ENCODE peak calls at places on chromosomes 4 and X, in six cellular contexts. F is AG04449, Q is suprapubic skin, Z is spleen, G is left ventricle myocardium inferior, K is psoas muscle. S is an unnamed sample.

GRCh38 chr4:147813107-147813773 is 81.4 kb downstream of the ARHGAP10 start:
- DNase-seq in F (no peak), Q (no peak), Z (no peak), G (no peak), K (no peak), S (no peak)

GRCh38 chr4:63787326-63787725 is 621.9 kb downstream of the TECRL start:
- DNase-seq in F (no peak), Q (no peak), Z (no peak), G (no peak), K (no peak), S (no peak)

GRCh38 chrX:41085883-41086626 is 810 bp downstream of the USP9X start:
- DNase-seq in F (no peak), Q (peak; percentile 84), Z (peak; percentile 92), G (peak; percentile 45), K (peak; percentile 55), S (no peak)

GRCh38 chrX:43968347-43968746 is 4.8 kb downstream of the NDP start:
- DNase-seq in F (no peak), Q (no peak), Z (no peak), G (no peak), K (no peak), S (no peak)

GRCh38 chrX:134431894-134432293 is 28.1 kb upstream of the HPRT1 start:
- DNase-seq in F (peak; percentile 5), Q (no peak), Z (no peak), G (no peak), K (no peak), S (peak; percentile 24)

GRCh38 chr4:142377345-142378091 is 468.6 kb downstream of the INPP4B start:
- DNase-seq in F (no peak), Q (no peak), Z (no peak), G (no peak), K (no peak), S (no peak)

GRCh38 chrX:57286507-57287251 is at the start of gene FAAH2:
- DNase-seq in F (no peak), Q (no peak), Z (peak; percentile 66), G (no peak), K (no peak), S (no peak)

GRCh38 chrX:39226307-39226706 is 425.0 kb downstream of the MID1IP1 start:
- DNase-seq in F (no peak), Q (no peak), Z (no peak), G (no peak), K (no peak), S (no peak)

GRCh38 chr4:14916554-14917304 is 85.6 kb upstream of the CPEB2 start:
- DNase-seq in F (no peak), Q (no peak), Z (no peak), G (no peak), K (no peak), S (no peak)

GRCh38 chrX:30161043-30161442 is 54.3 kb upstream of the MAGEB2 start:
- DNase-seq in F (no peak), Q (no peak), Z (no peak), G (no peak), K (no peak), S (no peak)

GRCh38 chrX:104310084-104310483 is 55.4 kb upstream of the ESX1 start:
- DNase-seq in F (no peak), Q (no peak), Z (no peak), G (no peak), K (no peak), S (no peak)

GRCh38 chr4:119313237-119313636 is 8.7 kb downstream of the FABP2 start:
- DNase-seq in F (no peak), Q (no peak), Z (no peak), G (no peak), K (no peak), S (peak; percentile 36)

GRCh38 chr4:182843813-182844325 is 73.3 kb downstream of the DCTD start:
- DNase-seq in F (no peak), Q (no peak), Z (peak; percentile 62), G (no peak), K (no peak), S (no peak)

GRCh38 chr4:118226611-118227010 is 126.2 kb downstream of the PRSS12 start:
- DNase-seq in F (no peak), Q (no peak), Z (no peak), G (no peak), K (no peak), S (no peak)

GRCh38 chr4:112083587-112084347 is 61.5 kb upstream of the FAM241A start:
- DNase-seq in F (no peak), Q (no peak), Z (no peak), G (no peak), K (no peak), S (no peak)

GRCh38 chr4:112085156-112086035 is 59.9 kb upstream of the FAM241A start:
- DNase-seq in F (no peak), Q (no peak), Z (no peak), G (no peak), K (no peak), S (no peak)

GRCh38 chr4:112082954-112083586 is 62.2 kb upstream of the FAM241A start:
- DNase-seq in F (no peak), Q (no peak), Z (no peak), G (no peak), K (no peak), S (peak; percentile 32)

DNA sequence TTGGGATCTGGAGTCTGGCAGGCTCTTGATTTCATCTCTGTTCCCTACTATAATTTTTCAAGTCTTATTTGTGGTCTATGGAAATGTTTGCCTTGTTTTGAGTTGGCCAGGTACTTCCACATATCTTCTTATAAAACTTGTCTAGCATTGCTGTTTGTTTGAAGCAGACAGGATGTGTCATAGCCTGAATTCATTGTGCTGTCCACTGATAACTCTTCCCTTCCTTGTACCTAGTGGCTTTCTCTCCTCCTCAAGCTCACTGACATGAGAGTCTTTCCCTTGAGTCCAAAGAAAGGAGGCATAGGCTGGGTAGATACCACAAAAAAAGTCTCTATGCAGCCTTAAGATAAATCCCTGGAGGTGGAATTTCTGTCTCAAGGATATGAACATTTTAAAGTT is 59.2 kb upstream of the FAM241A start:
- DNase-seq in F (no peak), Q (no peak), Z (no peak), G (no peak), K (no peak), S (no peak)
- H3K4me3 ChIP-seq in F (no peak overlapping the region), Q (no peak overlapping the region), Z (no peak overlapping the region), G (no peak overlapping the region), K (no peak overlapping the region), S (no peak overlapping the region)

GRCh38 chrX:123878177-123878576 is 18.3 kb downstream of the XIAP start:
- DNase-seq in F (no peak), Q (no peak), Z (no peak), G (no peak), K (no peak), S (no peak)
- H3K4me3 ChIP-seq in F (no peak overlapping the region), Q (no peak overlapping the region), Z (no peak overlapping the region), G (no peak overlapping the region), K (no peak overlapping the region), S (no peak overlapping the region)

GRCh38 chr4:17272154-17272553 is 239.7 kb downstream of the QDPR start:
- DNase-seq in F (no peak), Q (no peak), Z (no peak), G (no peak), K (no peak), S (no peak)

GRCh38 chr4:17275836-17276235 is 236.1 kb downstream of the QDPR start:
- DNase-seq in F (no peak), Q (no peak), Z (no peak), G (no peak), K (no peak), S (no peak)

GRCh38 chr4:17276821-17277220 is 235.1 kb downstream of the QDPR start:
- DNase-seq in F (no peak), Q (no peak), Z (no peak), G (peak; percentile 33), K (peak; percentile 12), S (peak; percentile 2)

GRCh38 chr4:17273047-17273446 is 238.8 kb downstream of the QDPR start:
- DNase-seq in F (no peak), Q (no peak), Z (no peak), G (no peak), K (no peak), S (no peak)
- H3K4me3 ChIP-seq in F (no peak overlapping the region), Q (no peak overlapping the region), Z (no peak overlapping the region), G (no peak overlapping the region), K (no peak overlapping the region), S (no peak overlapping the region)

DNA sequence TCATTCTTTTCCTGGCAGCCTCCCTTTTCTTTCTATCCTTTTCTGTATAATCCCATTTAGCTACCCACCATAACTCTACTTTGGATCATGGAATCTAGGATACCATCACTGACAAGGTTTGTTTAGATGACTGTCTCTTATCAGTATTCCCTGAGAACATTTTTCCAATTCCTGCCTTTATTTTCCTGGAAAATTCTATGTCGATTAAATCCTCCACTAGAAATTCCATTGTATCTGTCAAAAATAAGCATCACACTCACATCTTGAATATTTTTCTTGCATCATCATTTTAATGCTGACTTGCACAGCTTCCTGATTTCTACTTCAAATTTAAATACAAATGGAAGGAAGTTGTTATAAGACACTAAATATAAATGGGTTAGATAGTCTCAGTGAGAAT is 20.2 kb downstream of the TRIM2 start:
- DNase-seq in F (no peak), Q (no peak), Z (no peak), G (no peak), K (no peak), S (no peak)
- H3K4me3 ChIP-seq in F (no peak overlapping the region), Q (no peak overlapping the region), Z (no peak overlapping the region), G (peak overlapping the region; percentile 85), K (peak overlapping the region; percentile 97), S (no peak overlapping the region)

GRCh38 chr4:30790998-30791397 is 70.8 kb downstream of the PCDH7 start:
- DNase-seq in F (no peak), Q (no peak), Z (no peak), G (no peak), K (no peak), S (no peak)

GRCh38 chr4:30792616-30793015 is 72.4 kb downstream of the PCDH7 start:
- DNase-seq in F (no peak), Q (no peak), Z (no peak), G (no peak), K (no peak), S (no peak)

GRCh38 chr4:30790123-30790522 is 70.0 kb downstream of the PCDH7 start:
- DNase-seq in F (no peak), Q (no peak), Z (no peak), G (no peak), K (no peak), S (no peak)

DNA sequence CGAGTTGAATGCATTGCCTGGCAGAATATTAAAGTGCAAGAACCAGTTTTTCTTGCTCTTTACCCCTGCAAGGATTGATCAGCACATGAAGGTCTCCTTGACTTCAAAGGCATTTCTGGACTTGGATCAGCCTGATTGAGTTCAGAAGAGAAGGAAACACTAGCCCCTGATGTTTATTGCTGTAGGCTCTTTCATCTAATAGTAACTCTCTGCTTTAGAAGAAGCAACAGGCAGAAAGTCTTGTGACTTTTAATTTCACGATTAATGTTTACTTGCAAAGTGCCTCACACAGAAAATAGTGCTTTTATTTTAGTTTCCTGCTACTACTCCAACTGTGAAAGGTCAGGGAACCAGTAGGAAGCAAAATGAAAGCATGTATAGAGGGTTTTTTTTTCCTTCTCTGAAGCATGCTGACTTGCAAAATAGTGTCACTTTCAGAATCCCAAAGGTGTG is 69.1 kb downstream of the PCDH7 start:
- DNase-seq in F (no peak), Q (no peak), Z (no peak), G (no peak), K (no peak), S (no peak)
- H3K4me3 ChIP-seq in F (no peak overlapping the region), Q (no peak overlapping the region), Z (no peak overlapping the region), G (no peak overlapping the region), K (no peak overlapping the region), S (no peak overlapping the region)

S was measured in skeletal muscle cell.